ENCODE peak calls at places on chromosome 11, in four cellular contexts. O is cardiac muscle cell, U is fibroblast of lung, Z is testis. B is an unnamed sample.

GRCh38 chr11:771617-772204 is 5.6 kb downstream of the GATD1 start:
- DNase-seq in O (no peak), U (no peak), Z (no peak), B (no peak)

GRCh38 chr11:73391665-73392064 is 15.5 kb downstream of the RELT start:
- DNase-seq in O (no peak), U (no peak), Z (no peak), B (no peak)

GRCh38 chr11:68683086-68683951 is 1.0 kb upstream of the GAL start:
- DNase-seq in O (no peak), U (no peak), Z (no peak), B (no peak)

GRCh38 chr11:35917676-35918075 is 26.2 kb upstream of the LDLRAD3 start:
- DNase-seq in O (no peak), U (no peak), Z (no peak), B (peak; percentile 32)

GRCh38 chr11:23725752-23726151 is 771.1 kb upstream of the LUZP2 start:
- DNase-seq in O (no peak), U (peak; percentile 89), Z (no peak), B (no peak)

GRCh38 chr11:112785104-112785503 is 176.1 kb upstream of the NCAM1 start:
- DNase-seq in O (no peak), U (peak; percentile 83), Z (no peak), B (no peak)

GRCh38 chr11:66290332-66290629 is 1.3 kb upstream of the YIF1A start:
- DNase-seq in O (no peak), U (no peak), Z (no peak), B (no peak)

GRCh38 chr11:109308551-109308950 is 113.4 kb upstream of the C11orf87 start:
- DNase-seq in O (no peak), U (no peak), Z (no peak), B (no peak)

GRCh38 chr11:57340228-57340627 is 2.1 kb downstream of the P2RX3 start:
- DNase-seq in O (peak; percentile 72), U (peak; percentile 26), Z (no peak), B (no peak)

GRCh38 chr11:75474878-75475766 is 42.1 kb upstream of the KLHL35 start:
- DNase-seq in O (peak; percentile 24), U (peak; percentile 29), Z (peak; percentile 58), B (peak; percentile 67)

GRCh38 chr11:12508151-12508740 is 130.9 kb downstream of the PARVA start:
- DNase-seq in O (no peak), U (peak; percentile 83), Z (peak; percentile 55), B (no peak)

GRCh38 chr11:128582496-128583366 is 4.6 kb downstream of the ETS1 start:
- DNase-seq in O (peak; percentile 82), U (peak; percentile 98), Z (no peak), B (no peak)

GRCh38 chr11:117627259-117627658 is 169.8 kb downstream of the DSCAML1 start:
- DNase-seq in O (no peak), U (no peak), Z (no peak), B (no peak)

GRCh38 chr11:113014262-113014661 is 53.0 kb downstream of the NCAM1 start:
- DNase-seq in O (peak; percentile 39), U (no peak), Z (no peak), B (no peak)

GRCh38 chr11:74926304-74927030 is 22.4 kb downstream of the XRRA1 start:
- DNase-seq in O (no peak), U (peak; percentile 63), Z (no peak), B (no peak)

GRCh38 chr11:83826078-83826477 is 539.9 kb upstream of the CCDC90B start:
- DNase-seq in O (no peak), U (no peak), Z (no peak), B (no peak)

GRCh38 chr11:88680806-88681205 is 343.3 kb upstream of the CTSC start:
- DNase-seq in O (no peak), U (peak; percentile 44), Z (no peak), B (no peak)

GRCh38 chr11:96338910-96339703 is 3.9 kb downstream of the MAML2 start:
- DNase-seq in O (no peak), U (peak; percentile 80), Z (peak; percentile 68), B (peak; percentile 51)

GRCh38 chr11:123425367-123425766 is 4.7 kb upstream of the GRAMD1B start:
- DNase-seq in O (no peak), U (no peak), Z (no peak), B (no peak)

GRCh38 chr11:65498042-65498726 is 661 bp upstream of the MALAT1 start:
- DNase-seq in O (peak; percentile 63), U (peak; percentile 61), Z (peak; percentile 73), B (no peak)

GRCh38 chr11:32580967-32581366 is 2.7 kb upstream of the EIF3M start:
- DNase-seq in O (no peak), U (no peak), Z (no peak), B (no peak)

GRCh38 chr11:105456950-105457349 is 152.9 kb upstream of the GRIA4 start:
- DNase-seq in O (no peak), U (no peak), Z (no peak), B (no peak)

GRCh38 chr11:109085708-109086373 is 336.1 kb upstream of the C11orf87 start:
- DNase-seq in O (no peak), U (peak; percentile 28), Z (no peak), B (no peak)

GRCh38 chr11:46741600-46742484 is 22.8 kb downstream of the F2 start:
- DNase-seq in O (no peak), U (no peak), Z (no peak), B (no peak)

GRCh38 chr11:12224537-12224893 is 114.1 kb downstream of the MICAL2 start:
- DNase-seq in O (no peak), U (peak; percentile 97), Z (peak; percentile 78), B (peak; percentile 59)

GRCh38 chr11:119726585-119727522 is 2.1 kb downstream of the NECTIN1 start:
- DNase-seq in O (no peak), U (no peak), Z (no peak), B (no peak)

GRCh38 chr11:65977621-65978390 is 16.3 kb downstream of the SART1 start:
- DNase-seq in O (no peak), U (no peak), Z (no peak), B (no peak)

DNA sequence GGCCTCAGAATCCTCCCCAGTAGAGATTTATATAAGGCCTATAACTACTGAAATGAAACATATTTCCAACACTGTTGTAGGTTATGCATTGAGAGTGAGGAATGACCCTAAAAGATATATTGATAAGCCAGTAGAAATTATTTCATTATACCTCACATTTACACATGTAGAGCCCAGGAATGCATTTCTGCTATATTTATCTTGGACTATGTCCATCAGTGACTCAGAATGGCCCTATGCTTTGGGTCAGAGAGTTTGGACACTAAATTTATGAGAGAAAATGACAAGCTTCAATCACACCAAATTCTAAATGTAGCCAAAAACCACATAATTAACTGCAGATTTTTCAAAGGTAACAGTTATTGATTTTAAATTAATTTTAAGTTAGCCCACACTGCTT is 761.9 kb downstream of the DLG2 start:
- DNase-seq in O (no peak), U (peak; percentile 48), Z (no peak), B (no peak)
- TF ChIP-seq CTCF in O (no peak), U (no peak), Z (no peak), B (no peak)

GRCh38 chr11:125056931-125057330 is 6.2 kb upstream of the SLC37A2 start:
- DNase-seq in O (no peak), U (no peak), Z (no peak), B (no peak)

GRCh38 chr11:125057370-125058060 is 5.6 kb upstream of the SLC37A2 start:
- DNase-seq in O (no peak), U (no peak), Z (no peak), B (no peak)

GRCh38 chr11:125053167-125053566 is 9.9 kb upstream of the SLC37A2 start:
- DNase-seq in O (no peak), U (no peak), Z (no peak), B (no peak)

GRCh38 chr11:125049393-125049792 is 13.7 kb upstream of the SLC37A2 start:
- DNase-seq in O (no peak), U (no peak), Z (no peak), B (no peak)

DNA sequence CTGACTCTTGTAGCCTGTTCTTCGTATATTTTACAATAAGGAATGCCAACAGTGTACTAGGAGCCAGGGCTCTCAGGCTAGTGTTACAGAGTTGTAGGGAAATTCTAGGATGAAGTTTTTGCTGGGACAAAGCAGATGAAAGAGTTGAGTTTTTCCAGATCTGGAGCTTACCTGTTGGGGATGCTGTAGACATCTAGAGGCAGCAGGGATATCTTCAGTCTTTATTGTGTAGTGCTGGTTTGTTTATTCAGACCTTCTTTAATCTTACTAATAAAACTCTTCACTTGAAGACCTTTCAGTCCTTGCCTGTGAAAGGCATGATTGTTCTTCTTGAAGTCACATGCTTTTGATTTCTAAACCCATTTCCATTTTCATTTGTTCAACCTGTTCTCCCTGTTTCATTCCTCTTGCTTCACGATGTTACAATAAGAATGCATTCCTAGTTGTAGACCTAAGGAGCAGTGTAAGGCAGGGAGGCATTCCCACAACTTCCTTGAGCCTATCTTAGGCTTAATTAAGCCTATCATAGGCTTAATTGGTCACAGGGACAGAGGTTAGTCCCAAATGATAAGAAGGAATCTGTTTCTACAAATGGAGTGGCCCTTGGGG is 7.9 kb upstream of the SLC37A2 start:
- DNase-seq in O (no peak), U (no peak), Z (no peak), B (no peak)
- TF ChIP-seq CTCF in O (no peak), U (no peak), Z (no peak), B (no peak)

DNA sequence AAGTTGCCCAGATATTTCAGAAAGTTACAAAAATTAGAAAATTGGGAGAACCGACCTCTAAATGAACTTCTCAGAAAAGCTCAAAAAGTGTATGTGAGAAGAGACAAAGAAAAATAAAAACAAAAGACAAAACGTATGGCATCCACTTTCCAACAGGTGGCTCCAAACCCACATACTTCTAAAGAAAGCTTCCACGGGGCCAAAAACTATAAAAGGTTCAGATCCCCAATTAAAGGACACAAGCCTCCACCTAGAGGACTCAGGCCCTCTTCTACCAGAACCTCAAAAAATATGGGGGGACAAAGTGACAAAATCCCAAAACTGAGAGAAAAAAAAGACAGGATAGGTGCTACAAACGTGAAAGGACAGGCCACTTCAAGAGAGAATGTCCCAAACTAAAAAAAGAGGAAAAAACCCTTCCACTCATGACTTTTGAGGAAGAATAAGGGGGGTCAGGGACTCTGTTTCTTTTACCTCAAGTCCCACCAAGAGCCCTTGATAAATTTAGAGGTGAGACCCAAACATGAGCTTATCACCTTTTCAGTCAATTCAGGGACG is 8.8 kb downstream of the SCGB2A1 start:
- DNase-seq in O (peak; percentile 10), U (no peak), Z (no peak), B (no peak)
- TF ChIP-seq CTCF in O (peak; percentile 53), U (no peak), Z (no peak), B (peak; percentile 12)

DNA sequence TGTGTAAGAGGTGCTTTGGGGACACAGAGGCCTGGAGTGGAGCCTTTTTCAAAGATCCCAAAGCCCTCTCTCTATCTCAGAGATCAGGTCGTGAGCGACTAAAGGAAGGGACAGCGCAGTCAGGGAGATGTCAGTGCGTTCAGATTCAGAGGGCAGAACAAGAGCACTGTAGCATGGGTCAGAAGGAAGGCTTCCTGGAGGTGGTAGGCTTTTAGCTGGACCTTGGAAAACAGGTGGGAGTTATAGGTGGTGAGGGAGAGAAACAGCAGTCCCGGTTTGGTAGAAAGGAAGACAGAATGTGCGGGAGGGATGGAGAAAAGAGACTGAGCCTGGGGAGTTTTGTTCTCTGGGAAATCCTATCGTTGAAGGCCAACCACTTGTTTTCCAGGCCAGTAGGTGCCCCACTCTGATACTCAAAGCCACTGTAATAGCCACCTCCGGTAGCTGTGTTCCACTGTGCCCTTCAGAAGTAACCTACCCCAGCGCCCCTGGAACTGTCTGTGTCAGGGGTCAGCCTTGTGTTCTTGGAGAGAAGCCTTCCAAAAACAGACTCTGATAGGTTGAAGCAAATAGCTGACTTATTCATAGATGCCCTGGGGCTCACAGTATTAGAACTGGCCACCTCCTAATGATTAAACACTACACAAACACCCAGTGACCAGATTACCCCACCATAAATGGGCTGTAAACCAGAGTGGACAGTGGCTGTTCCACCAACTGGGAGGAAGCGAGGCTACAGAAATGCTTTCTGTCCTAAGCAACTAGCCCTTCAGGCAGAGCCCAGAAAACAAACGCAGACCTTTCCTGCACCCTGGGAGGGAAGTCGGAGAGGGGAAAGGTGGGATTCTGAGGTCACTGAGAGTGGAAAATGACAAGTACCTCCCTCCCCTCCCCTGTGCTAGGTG is 157.7 kb downstream of the DBX1 start:
- DNase-seq in O (no peak), U (no peak), Z (no peak), B (no peak)
- TF ChIP-seq CTCF in O (no peak), U (no peak), Z (no peak), B (no peak)

GRCh38 chr11:77411717-77412441 is 62.0 kb downstream of the PAK1 start:
- DNase-seq in O (peak; percentile 86), U (peak; percentile 90), Z (peak; percentile 89), B (peak; percentile 85)
- TF ChIP-seq CTCF in O (no peak), U (no peak), Z (no peak), B (peak; percentile 40)

B was measured in GM13976.